ENCODE peak calls at places on chromosomes 3 and 15, in seven cellular contexts. M is hepatocyte, F is OCI-LY7, L is GM23338, G is HCT116, U is SK-N-SH, A is PC-3. K is an unnamed sample.

GRCh38 chr15:56817266-56817665 is 84.0 kb upstream of the ZNF280D start:
- DNase-seq in M (no peak), F (no peak), L (peak; percentile 22), G (no peak), U (no peak), A (peak; percentile 64), K (no peak)

GRCh38 chr3:57706462-57706861 is 13.6 kb upstream of the DENND6A start:
- DNase-seq in M (peak; percentile 59), F (no peak), L (no peak), G (peak; percentile 21), U (no peak), A (peak; percentile 94), K (no peak)

GRCh38 chr3:51388286-51389029 is 2.6 kb upstream of the RBM15B start:
- DNase-seq in M (peak; percentile 78), F (peak; percentile 40), L (peak; percentile 54), G (peak; percentile 26), U (no peak), A (peak; percentile 91), K (peak; percentile 90)

GRCh38 chr3:33438871-33439270 is 1.3 kb downstream of the UBP1 start:
- DNase-seq in M (no peak), F (peak; percentile 28), L (no peak), G (no peak), U (no peak), A (no peak), K (no peak)

GRCh38 chr15:39399600-39399999 is 181.3 kb upstream of the THBS1 start:
- DNase-seq in M (no peak), F (no peak), L (no peak), G (no peak), U (no peak), A (no peak), K (no peak)

GRCh38 chr3:58686847-58687246 is 20.3 kb upstream of the FAM3D start:
- DNase-seq in M (no peak), F (no peak), L (no peak), G (no peak), U (no peak), A (no peak), K (no peak)

GRCh38 chr3:127454968-127455367 is 135.6 kb downstream of the TPRA1 start:
- DNase-seq in M (no peak), F (no peak), L (no peak), G (no peak), U (no peak), A (no peak), K (no peak)

GRCh38 chr3:10948326-10948725 is 44.2 kb upstream of the SLC6A1 start:
- DNase-seq in M (no peak), F (no peak), L (no peak), G (no peak), U (no peak), A (no peak), K (no peak)

GRCh38 chr15:49082960-49083359 is 36.7 kb upstream of the SECISBP2L start:
- DNase-seq in M (no peak), F (no peak), L (no peak), G (no peak), U (no peak), A (no peak), K (no peak)

GRCh38 chr3:49609815-49610214 is 55.5 kb downstream of the BSN start:
- DNase-seq in M (no peak), F (no peak), L (no peak), G (no peak), U (peak; percentile 65), A (no peak), K (no peak)

GRCh38 chr3:26562324-26562723 is 60.2 kb upstream of the LRRC3B start:
- DNase-seq in M (no peak), F (no peak), L (no peak), G (no peak), U (no peak), A (no peak), K (no peak)

GRCh38 chr3:138569090-138569489 is 25.0 kb downstream of the CEP70 start:
- DNase-seq in M (no peak), F (no peak), L (no peak), G (no peak), U (no peak), A (no peak), K (no peak)

GRCh38 chr15:62758952-62759349 is 283.6 kb upstream of the TPM1 start:
- DNase-seq in M (no peak), F (no peak), L (no peak), G (no peak), U (no peak), A (no peak), K (no peak)

GRCh38 chr15:55897560-55898336 is 95.7 kb downstream of the NEDD4 start:
- DNase-seq in M (peak; percentile 65), F (peak; percentile 14), L (peak; percentile 85), G (no peak), U (peak; percentile 71), A (peak; percentile 63), K (no peak)

GRCh38 chr15:41966920-41967465 is 5.4 kb downstream of the EHD4 start:
- DNase-seq in M (no peak), F (no peak), L (no peak), G (no peak), U (no peak), A (no peak), K (no peak)

GRCh38 chr15:41965441-41966413 is 6.6 kb downstream of the EHD4 start:
- DNase-seq in M (no peak), F (no peak), L (peak; percentile 21), G (no peak), U (no peak), A (peak; percentile 31), K (no peak)

GRCh38 chr15:41966414-41966812 is 5.9 kb downstream of the EHD4 start:
- DNase-seq in M (no peak), F (no peak), L (no peak), G (no peak), U (no peak), A (no peak), K (no peak)

GRCh38 chr15:41968738-41969137 is 3.6 kb downstream of the EHD4 start:
- DNase-seq in M (no peak), F (no peak), L (no peak), G (no peak), U (no peak), A (no peak), K (no peak)

DNA sequence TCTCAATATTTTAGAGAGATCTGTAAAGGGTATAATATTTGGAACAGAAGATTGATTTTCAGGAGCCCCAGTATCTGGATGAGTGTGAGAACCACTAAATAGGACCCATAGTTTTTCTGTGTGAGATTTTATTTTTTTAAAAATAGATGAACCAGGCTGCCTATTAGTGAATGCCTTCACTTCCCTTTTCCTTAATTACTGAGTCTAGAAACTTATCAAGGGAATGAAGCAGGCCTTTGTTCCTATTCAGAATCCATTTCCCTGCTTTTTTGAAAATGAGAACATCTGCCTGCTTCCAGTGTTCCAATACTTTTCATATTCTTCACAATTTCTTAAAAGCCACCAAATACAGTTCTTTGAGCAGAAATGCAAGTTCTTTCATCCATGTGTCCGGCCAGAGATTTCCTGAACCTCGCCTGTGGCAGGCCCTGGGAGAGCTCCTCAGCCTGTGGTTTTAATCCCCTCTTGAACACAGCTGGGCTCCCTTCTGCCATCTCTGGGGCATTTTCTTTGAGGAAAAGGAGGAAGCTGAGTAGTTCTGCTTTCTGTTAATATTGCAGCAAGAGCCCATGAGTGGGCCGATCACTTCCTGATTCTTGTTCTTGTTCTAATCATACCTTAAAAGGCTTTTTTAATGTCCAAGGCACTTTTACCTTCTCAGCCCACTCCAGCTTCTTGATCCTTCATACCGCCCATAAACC is 4.7 kb downstream of the EHD4 start:
- DNase-seq in M (no peak), F (peak; percentile 80), L (no peak), G (no peak), U (no peak), A (no peak), K (no peak)
- H3K4me3 ChIP-seq in M (no peak overlapping the region), F (peak overlapping the region; percentile 48), L (no peak overlapping the region), G (no peak overlapping the region), U (no peak overlapping the region), A (no peak overlapping the region), K (no peak overlapping the region)

GRCh38 chr3:62109534-62109933 is 263.8 kb downstream of the FEZF2 start:
- DNase-seq in M (peak; percentile 61), F (no peak), L (peak; percentile 67), G (no peak), U (no peak), A (no peak), K (peak; percentile 35)
- TF ChIP-seq CTCF in M (no peak), F (no peak), L (peak; percentile 57), G (peak; percentile 29), U (peak; percentile 23), A (no peak), K (no peak)

DNA sequence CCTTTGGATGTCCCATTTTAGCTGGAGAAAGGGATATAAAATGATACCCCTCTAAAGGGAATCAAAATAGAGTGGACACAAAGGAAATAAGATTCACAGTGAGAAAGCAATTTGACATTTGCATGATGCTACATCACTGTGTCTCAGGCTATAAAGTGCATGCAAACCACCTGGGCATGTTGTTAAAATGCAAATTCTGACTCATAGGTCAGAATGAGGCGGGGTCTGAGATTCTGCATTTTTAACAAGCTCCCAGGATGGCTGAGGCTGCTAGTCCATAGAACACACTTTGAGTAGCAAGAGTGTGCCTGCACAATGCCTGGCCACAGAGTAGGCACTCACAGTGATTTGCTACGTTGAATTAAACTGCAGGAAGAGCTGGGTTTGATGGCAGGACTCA is 48.2 kb downstream of the NTRK3 start:
- DNase-seq in M (no peak), F (no peak), L (peak; percentile 14), G (no peak), U (no peak), A (no peak), K (no peak)
- H3K9me2 ChIP-seq in M (no peaks in the 10 kb centered on the region), F (no peaks in the 10 kb centered on the region), L (no peaks in the 10 kb centered on the region), G (no peaks in the 10 kb centered on the region), U (no peaks in the 10 kb centered on the region), A (no peaks in the 10 kb centered on the region), K (no peaks in the 10 kb centered on the region)

GRCh38 chr3:185929192-185930151 is 8.3 kb downstream of the TRA2B start:
- DNase-seq in M (no peak), F (no peak), L (no peak), G (no peak), U (no peak), A (no peak), K (peak; percentile 74)
- H3K4me3 ChIP-seq in M (no peak overlapping the region), F (peak overlapping the region; percentile 92), L (peak overlapping the region; percentile 95), G (no peak overlapping the region), U (no peak overlapping the region), A (peak overlapping the region; percentile 0), K (peak overlapping the region; percentile 2)

GRCh38 chr3:7289113-7289512 is 428.2 kb downstream of the GRM7 start:
- DNase-seq in M (no peak), F (no peak), L (no peak), G (no peak), U (no peak), A (no peak), K (no peak)

GRCh38 chr3:7288133-7288532 is 427.2 kb downstream of the GRM7 start:
- DNase-seq in M (no peak), F (no peak), L (no peak), G (no peak), U (no peak), A (no peak), K (no peak)

GRCh38 chr3:7282988-7283387 is 422.1 kb downstream of the GRM7 start:
- DNase-seq in M (no peak), F (no peak), L (no peak), G (no peak), U (no peak), A (no peak), K (no peak)

GRCh38 chr3:7290062-7290825 is 429.3 kb downstream of the GRM7 start:
- DNase-seq in M (no peak), F (no peak), L (no peak), G (no peak), U (no peak), A (no peak), K (no peak)

GRCh38 chr3:7285502-7285901 is 424.6 kb downstream of the GRM7 start:
- DNase-seq in M (no peak), F (no peak), L (peak; percentile 49), G (peak; percentile 10), U (no peak), A (no peak), K (no peak)
- TF ChIP-seq CTCF in M (peak; percentile 6), F (peak; percentile 45), L (peak; percentile 50), G (peak; percentile 39), U (no peak), A (no peak), K (no peak)

K was measured in PC-9.